ENCODE peak calls at places on chromosomes 6 and 20, in six cellular contexts. C, L, F, K, U and E are unnamed samples.

GRCh38 chr6:125267806-125268523 is 33.8 kb downstream of the HDDC2 start:
- DNase-seq in C (no peak), L (no peak), F (no peak), K (no peak), U (no peak), E (no peak)

GRCh38 chr6:132122871-132123270 is 171.7 kb upstream of the CCN2 start:
- DNase-seq in C (no peak), L (peak; percentile 100), F (no peak), K (no peak), U (peak; percentile 88), E (no peak)

GRCh38 chr20:62824476-62825287 is 7.8 kb downstream of the COL9A3 start:
- DNase-seq in C (no peak), L (no peak), F (no peak), K (no peak), U (no peak), E (peak; percentile 75)

GRCh38 chr6:52482903-52483670 is 62.9 kb downstream of the EFHC1 start:
- DNase-seq in C (no peak), L (peak; percentile 51), F (no peak), K (no peak), U (peak; percentile 75), E (peak; percentile 26)

GRCh38 chr20:63978319-63979220 is 872 bp downstream of the SAMD10 start:
- DNase-seq in C (no peak), L (peak; percentile 43), F (peak; percentile 75), K (no peak), U (peak; percentile 62), E (peak; percentile 85)

GRCh38 chr6:18241208-18241836 is 23.0 kb downstream of the DEK start:
- DNase-seq in C (no peak), L (peak; percentile 38), F (no peak), K (no peak), U (no peak), E (no peak)

GRCh38 chr20:21258411-21258810 is 44.7 kb upstream of the XRN2 start:
- DNase-seq in C (no peak), L (no peak), F (no peak), K (no peak), U (no peak), E (no peak)

GRCh38 chr6:42969431-42969830 is 8.9 kb downstream of the GNMT start:
- DNase-seq in C (no peak), L (no peak), F (no peak), K (no peak), U (no peak), E (no peak)

GRCh38 chr20:40274912-40275654 is 414.0 kb downstream of the MAFB start:
- DNase-seq in C (no peak), L (no peak), F (no peak), K (no peak), U (no peak), E (peak; percentile 74)

GRCh38 chr20:4041748-4042411 is 26.5 kb upstream of the RNF24 start:
- DNase-seq in C (no peak), L (peak; percentile 89), F (peak; percentile 60), K (no peak), U (peak; percentile 70), E (no peak)

GRCh38 chr20:60039526-60039925 is 81.3 kb downstream of the CDH26 start:
- DNase-seq in C (no peak), L (no peak), F (no peak), K (no peak), U (no peak), E (no peak)

GRCh38 chr6:76631641-76632040 is 559.2 kb upstream of the IMPG1 start:
- DNase-seq in C (no peak), L (no peak), F (peak; percentile 26), K (no peak), U (no peak), E (no peak)

GRCh38 chr20:297925-298754 is 770 bp downstream of the ZCCHC3 start:
- DNase-seq in C (no peak), L (peak; percentile 71), F (peak; percentile 50), K (no peak), U (peak; percentile 66), E (no peak)

GRCh38 chr6:156146891-156147290 is 630.3 kb upstream of the ARID1B start:
- DNase-seq in C (no peak), L (no peak), F (no peak), K (no peak), U (no peak), E (no peak)

GRCh38 chr20:62752671-62753501 is 43.4 kb upstream of the MRGBP start:
- DNase-seq in C (no peak), L (peak; percentile 50), F (no peak), K (no peak), U (peak; percentile 39), E (no peak)

GRCh38 chr6:165552248-165552736 is 110.7 kb downstream of the PDE10A start:
- DNase-seq in C (no peak), L (no peak), F (no peak), K (no peak), U (no peak), E (no peak)

GRCh38 chr6:21003780-21004541 is 469.7 kb downstream of the CDKAL1 start:
- DNase-seq in C (no peak), L (peak; percentile 89), F (no peak), K (no peak), U (no peak), E (no peak)

GRCh38 chr20:62704341-62704948 is 4.2 kb upstream of the NTSR1 start:
- DNase-seq in C (no peak), L (peak; percentile 95), F (no peak), K (no peak), U (peak; percentile 81), E (no peak)

GRCh38 chr20:59025511-59025910 is 6.3 kb downstream of the TUBB1 start:
- DNase-seq in C (no peak), L (no peak), F (no peak), K (no peak), U (no peak), E (no peak)

GRCh38 chr6:95519228-95520037 is 57.9 kb upstream of the MANEA start:
- DNase-seq in C (no peak), L (no peak), F (peak; percentile 60), K (no peak), U (no peak), E (peak; percentile 41)

GRCh38 chr6:169898788-169899480 is 147.5 kb downstream of the ERMARD start:
- DNase-seq in C (no peak), L (no peak), F (peak; percentile 36), K (no peak), U (no peak), E (no peak)

GRCh38 chr6:159833556-159833955 is 33.5 kb downstream of the PNLDC1 start:
- DNase-seq in C (no peak), L (peak; percentile 37), F (no peak), K (no peak), U (no peak), E (no peak)
- H3K14ac ChIP-seq in C (no peak overlapping the region), L (no peak overlapping the region), F (no peak overlapping the region), K (no peak overlapping the region), U (no peak overlapping the region), E (no peak overlapping the region)

GRCh38 chr6:139587469-139587868 is 213.0 kb upstream of the CITED2 start:
- DNase-seq in C (no peak), L (peak; percentile 93), F (no peak), K (no peak), U (peak; percentile 89), E (no peak)
- H3K14ac ChIP-seq in C (no peak overlapping the region), L (no peak overlapping the region), F (no peak overlapping the region), K (no peak overlapping the region), U (no peak overlapping the region), E (no peak overlapping the region)

DNA sequence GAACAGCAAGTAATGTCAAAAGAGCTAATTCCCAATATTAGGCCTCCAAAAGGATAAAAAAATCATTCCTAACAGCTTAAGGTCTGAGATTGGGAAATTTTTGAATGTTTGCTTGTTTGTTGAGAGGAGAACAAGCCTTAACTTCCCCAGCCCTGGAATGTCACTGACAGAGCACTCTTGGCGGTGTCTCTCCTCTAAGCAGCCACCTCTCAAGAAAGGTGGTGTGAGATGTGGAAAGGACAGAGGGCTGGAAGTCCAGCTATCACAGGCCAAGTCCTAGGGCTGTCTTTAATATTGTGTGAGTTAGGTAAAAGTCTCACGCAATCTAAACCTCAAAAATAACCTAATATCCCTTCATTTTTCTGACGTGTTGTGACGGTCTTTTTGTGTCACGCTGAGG is 101.6 kb downstream of the MTFR2 start:
- DNase-seq in C (no peak), L (no peak), F (no peak), K (no peak), U (no peak), E (no peak)
- H3K14ac ChIP-seq in C (no peak overlapping the region), L (no peak overlapping the region), F (no peak overlapping the region), K (no peak overlapping the region), U (no peak overlapping the region), E (no peak overlapping the region)

GRCh38 chr6:87926687-87927086 is 121.0 kb upstream of the SPACA1 start:
- DNase-seq in C (no peak), L (no peak), F (no peak), K (no peak), U (no peak), E (no peak)
- H3K14ac ChIP-seq in C (no peak overlapping the region), L (no peak overlapping the region), F (no peak overlapping the region), K (no peak overlapping the region), U (no peak overlapping the region), E (no peak overlapping the region)